ENCODE peak calls at places on chromosomes 4 and X, in six cellular contexts. M is neural progenitor cell, S is progenitor cell of endocrine pancreas, A is BJ, G is AG10803, X is Calu3. O is an unnamed sample.

GRCh38 chrX:63934791-63935190 is 149.8 kb upstream of the ARHGEF9 start:
- DNase-seq in M (peak; percentile 2), S (no peak), A (no peak), G (no peak), X (no peak), O (no peak)

GRCh38 chrX:68682790-68683189 is 35.3 kb downstream of the STARD8 start:
- DNase-seq in M (no peak), S (no peak), A (no peak), G (no peak), X (no peak), O (no peak)

GRCh38 chr4:173486714-173487392 is 43.2 kb downstream of the HAND2 start:
- DNase-seq in M (no peak), S (no peak), A (no peak), G (no peak), X (no peak), O (no peak)

GRCh38 chrX:155048997-155049619 is 21.8 kb downstream of the CMC4 start:
- DNase-seq in M (peak; percentile 73), S (peak; percentile 34), A (no peak), G (peak; percentile 58), X (peak; percentile 65), O (no peak)

GRCh38 chrX:34299451-34299967 is 167.4 kb upstream of the FAM47A start:
- DNase-seq in M (no peak), S (no peak), A (no peak), G (no peak), X (no peak), O (no peak)

GRCh38 chrX:50691820-50692219 is 122.2 kb downstream of the SHROOM4 start:
- DNase-seq in M (peak; percentile 67), S (no peak), A (no peak), G (peak; percentile 38), X (peak; percentile 39), O (no peak)

GRCh38 chr4:106329027-106329618 is 12.8 kb downstream of the AIMP1 start:
- DNase-seq in M (peak; percentile 26), S (no peak), A (no peak), G (peak; percentile 69), X (no peak), O (no peak)

GRCh38 chr4:78336093-78336943 is 215.3 kb upstream of the ANXA3 start:
- DNase-seq in M (no peak), S (no peak), A (no peak), G (peak; percentile 22), X (no peak), O (no peak)

GRCh38 chr4:3046149-3046548 is 28.2 kb downstream of the HTT-AS start:
- DNase-seq in M (no peak), S (no peak), A (no peak), G (no peak), X (no peak), O (no peak)

GRCh38 chrX:4805559-4805958 is 1092.1 kb upstream of the PRKX start:
- DNase-seq in M (no peak), S (no peak), A (no peak), G (no peak), X (no peak), O (no peak)

GRCh38 chrX:41634284-41634683 is 54.5 kb upstream of the GPR34 start:
- DNase-seq in M (no peak), S (no peak), A (no peak), G (no peak), X (no peak), O (no peak)

GRCh38 chr4:41644288-41644914 is 104.1 kb downstream of the PHOX2B start:
- DNase-seq in M (peak; percentile 92), S (peak; percentile 87), A (no peak), G (peak; percentile 24), X (peak; percentile 65), O (peak; percentile 58)

GRCh38 chrX:7045238-7045955 is 102.1 kb upstream of the STS start:
- DNase-seq in M (no peak), S (no peak), A (no peak), G (no peak), X (no peak), O (no peak)

GRCh38 chrX:7052541-7052940 is 95.0 kb upstream of the STS start:
- DNase-seq in M (no peak), S (no peak), A (no peak), G (no peak), X (no peak), O (no peak)

GRCh38 chrX:7047951-7048350 is 99.6 kb upstream of the STS start:
- DNase-seq in M (no peak), S (no peak), A (no peak), G (no peak), X (no peak), O (no peak)
- TF ChIP-seq CTCF in M (peak; percentile 45), S (peak; percentile 26), A (no peak), G (no peak), X (no peak), O (no peak)

GRCh38 chr4:25014965-25015506 is 15.7 kb downstream of the LGI2 start:
- DNase-seq in M (no peak), S (no peak), A (no peak), G (no peak), X (no peak), O (no peak)
- TF ChIP-seq CTCF in M (no peak), S (no peak), A (no peak), G (no peak), X (no peak), O (no peak)

DNA sequence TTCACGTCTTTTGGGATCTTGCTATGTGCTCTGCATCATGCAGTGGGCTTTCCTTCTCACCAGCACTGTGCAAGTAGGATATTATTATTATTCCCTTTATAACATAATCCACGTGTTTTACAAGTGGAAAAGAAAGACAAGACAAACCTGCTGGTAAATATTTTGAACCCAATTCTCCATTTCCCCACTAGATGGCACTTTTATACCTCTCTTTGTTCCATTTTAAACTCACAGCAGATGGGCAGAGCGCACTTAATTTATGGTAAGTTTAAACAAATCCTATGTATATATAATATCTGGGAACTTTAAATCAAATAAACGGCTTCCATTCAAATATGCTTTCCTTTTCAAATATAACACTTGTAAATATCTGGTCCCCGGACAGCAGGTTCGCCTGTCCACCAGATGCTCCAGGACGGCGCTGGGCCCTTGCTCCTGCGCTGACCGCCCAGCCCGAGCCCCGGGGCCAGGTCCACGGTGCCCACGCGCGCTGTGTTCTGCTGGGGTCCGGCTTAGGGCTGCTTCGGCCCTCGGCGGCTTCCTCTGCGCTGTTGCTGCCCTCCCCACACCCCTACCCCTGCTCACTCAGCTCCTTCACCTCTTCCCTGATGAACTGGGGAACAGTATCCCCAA is 31.1 kb downstream of the F11 start:
- DNase-seq in M (peak; percentile 56), S (no peak), A (peak; percentile 3), G (peak; percentile 57), X (peak; percentile 22), O (no peak)
- TF ChIP-seq CTCF in M (peak; percentile 83), S (peak; percentile 72), A (peak; percentile 59), G (peak; percentile 78), X (peak; percentile 18), O (peak; percentile 77)

DNA sequence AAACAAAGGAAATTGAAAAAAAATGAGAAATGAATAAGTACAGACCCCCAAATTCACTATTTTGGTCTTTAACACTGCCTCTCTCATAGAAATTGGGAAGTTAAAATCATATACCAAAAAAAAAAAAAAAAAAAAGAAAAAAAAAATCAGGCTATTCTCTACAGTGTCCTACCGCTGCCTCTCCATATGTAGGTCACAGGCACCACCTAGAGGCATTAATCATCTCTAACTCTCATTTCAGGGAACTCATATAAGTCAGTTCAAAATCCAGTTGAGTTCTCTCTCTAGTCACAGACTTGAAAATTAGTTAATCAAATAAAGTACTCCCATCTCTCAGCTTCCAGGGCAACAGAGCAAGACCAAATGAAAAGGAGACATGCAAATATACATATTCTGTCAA is 47.9 kb downstream of the COX18 start:
- DNase-seq in M (peak; percentile 64), S (no peak), A (no peak), G (peak; percentile 34), X (peak; percentile 4), O (no peak)
- TF ChIP-seq CTCF in M (peak; percentile 61), S (no peak), A (peak; percentile 50), G (peak; percentile 42), X (no peak), O (peak; percentile 39)

GRCh38 chr4:130510661-130511060 is 1414.7 kb downstream of the C4orf33 start:
- DNase-seq in M (no peak), S (no peak), A (no peak), G (no peak), X (no peak), O (no peak)
- TF ChIP-seq CTCF in M (no peak), S (no peak), A (no peak), G (no peak), X (no peak), O (no peak)

GRCh38 chrX:36961590-36961989 is 46.6 kb upstream of the FAM47C start:
- DNase-seq in M (peak; percentile 23), S (no peak), A (no peak), G (no peak), X (peak; percentile 42), O (no peak)
- TF ChIP-seq CTCF in M (peak; percentile 54), S (peak; percentile 40), A (no peak), G (no peak), X (peak; percentile 48), O (no peak)

DNA sequence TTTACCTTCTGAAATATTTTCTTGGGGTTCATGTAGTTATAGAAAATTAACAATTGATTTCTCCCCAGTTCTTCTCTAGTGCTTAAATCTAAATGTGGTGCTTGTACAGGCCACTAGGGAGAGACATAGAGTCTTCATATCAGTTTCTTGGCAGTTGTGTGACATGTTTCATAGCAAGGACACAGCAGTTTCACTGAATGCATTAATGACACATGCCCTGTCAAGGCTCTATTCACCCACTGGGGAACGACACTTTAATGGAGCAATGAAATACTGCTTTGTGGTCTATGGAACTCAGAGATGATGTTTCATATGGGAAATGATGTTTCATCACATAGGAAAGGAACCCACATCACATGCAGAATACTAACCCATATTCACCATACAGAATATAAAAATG is 2.8 kb downstream of the VEGFC start:
- DNase-seq in M (peak; percentile 46), S (no peak), A (no peak), G (peak; percentile 88), X (no peak), O (no peak)
- TF ChIP-seq CTCF in M (peak; percentile 69), S (peak; percentile 69), A (peak; percentile 74), G (peak; percentile 81), X (peak; percentile 47), O (peak; percentile 76)

DNA sequence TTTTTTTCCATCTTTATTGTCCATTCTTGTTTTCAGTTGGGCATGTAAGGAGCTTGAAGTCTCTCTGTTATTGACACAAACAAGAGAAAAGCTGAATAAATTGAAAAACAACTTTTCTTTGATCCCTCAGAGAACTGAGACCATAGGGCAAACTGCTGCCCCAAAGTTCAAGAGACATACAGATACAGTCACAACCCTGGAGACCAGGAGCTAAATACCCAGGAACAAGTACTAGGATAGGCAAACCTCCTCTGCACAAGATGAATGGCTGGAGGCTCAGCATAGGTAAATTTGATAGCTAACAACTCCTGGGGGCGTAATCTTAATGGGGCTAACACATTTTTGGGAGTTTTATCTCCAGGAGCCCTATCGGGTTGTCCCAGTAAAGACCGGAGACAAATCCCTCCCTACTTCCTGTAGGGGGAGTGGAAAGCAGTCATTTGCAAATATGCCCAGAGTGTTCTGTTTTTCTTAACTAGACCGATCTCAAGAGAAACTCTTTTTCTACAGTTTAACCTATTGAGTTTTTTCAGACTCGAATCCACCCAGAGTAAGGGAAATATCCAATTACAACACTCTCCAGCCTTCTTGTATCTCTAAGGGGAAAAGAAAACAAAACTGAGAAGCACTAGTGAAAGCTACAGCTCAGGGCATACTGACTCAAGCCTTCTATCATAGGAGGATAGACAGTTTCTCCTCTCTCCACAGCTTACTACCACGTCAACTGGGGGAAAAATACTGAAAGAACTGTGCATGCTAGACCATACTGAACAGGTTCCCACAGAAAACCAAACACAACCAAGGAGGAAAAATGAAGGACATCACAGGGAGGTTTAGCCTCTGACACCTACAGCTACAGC is 23.1 kb downstream of the MAGEA8 start:
- DNase-seq in M (no peak), S (no peak), A (no peak), G (peak; percentile 1), X (no peak), O (no peak)
- TF ChIP-seq CTCF in M (peak; percentile 27), S (peak; percentile 30), A (peak; percentile 34), G (peak; percentile 29), X (no peak), O (no peak)

O was measured in D721Med.